ENCODE peak calls at places on chromosome 19, in four cellular contexts. One of them, this sample, is unnamed.

GRCh38 chr19:34577531-34578101 is 96.1 kb downstream of the WTIP start:
- DNase-seq in cardiac muscle cell: no peak
- DNase-seq in fibroblast of pulmonary artery: no peak
- DNase-seq in astrocyte of the spinal cord: no peak
- DNase-seq in this sample: no peak

GRCh38 chr19:3196064-3196932 is 10.6 kb downstream of the NCLN start:
- DNase-seq in astrocyte of the spinal cord: no peak
- DNase-seq in fibroblast of pulmonary artery: no peak
- DNase-seq in cardiac muscle cell: no peak
- DNase-seq in this sample: no peak

GRCh38 chr19:40609561-40610395 is 8.6 kb downstream of the LTBP4 start:
- DNase-seq in cardiac muscle cell: peak
- DNase-seq in astrocyte of the spinal cord: peak
- DNase-seq in fibroblast of pulmonary artery: no peak
- DNase-seq in this sample: peak

GRCh38 chr19:48436586-48436985 is 9.2 kb upstream of the GRWD1 start:
- DNase-seq in cardiac muscle cell: no peak
- DNase-seq in astrocyte of the spinal cord: no peak
- DNase-seq in fibroblast of pulmonary artery: no peak
- DNase-seq in this sample: no peak

GRCh38 chr19:3692141-3693029 is 7.9 kb downstream of the PIP5K1C start:
- DNase-seq in fibroblast of pulmonary artery: no peak
- DNase-seq in cardiac muscle cell: no peak
- DNase-seq in astrocyte of the spinal cord: no peak
- DNase-seq in this sample: no peak

GRCh38 chr19:5775668-5776309 is 8.8 kb downstream of the PRR22 start:
- DNase-seq in cardiac muscle cell: no peak
- DNase-seq in astrocyte of the spinal cord: no peak
- DNase-seq in fibroblast of pulmonary artery: peak
- DNase-seq in this sample: peak

GRCh38 chr19:19711306-19711933 is 21.5 kb downstream of the ZNF14 start:
- DNase-seq in astrocyte of the spinal cord: no peak
- DNase-seq in fibroblast of pulmonary artery: no peak
- DNase-seq in cardiac muscle cell: no peak
- DNase-seq in this sample: no peak

GRCh38 chr19:920051-920857 is 3.1 kb downstream of the KISS1R start:
- DNase-seq in cardiac muscle cell: peak
- DNase-seq in astrocyte of the spinal cord: no peak
- DNase-seq in fibroblast of pulmonary artery: peak
- DNase-seq in this sample: no peak

DNA sequence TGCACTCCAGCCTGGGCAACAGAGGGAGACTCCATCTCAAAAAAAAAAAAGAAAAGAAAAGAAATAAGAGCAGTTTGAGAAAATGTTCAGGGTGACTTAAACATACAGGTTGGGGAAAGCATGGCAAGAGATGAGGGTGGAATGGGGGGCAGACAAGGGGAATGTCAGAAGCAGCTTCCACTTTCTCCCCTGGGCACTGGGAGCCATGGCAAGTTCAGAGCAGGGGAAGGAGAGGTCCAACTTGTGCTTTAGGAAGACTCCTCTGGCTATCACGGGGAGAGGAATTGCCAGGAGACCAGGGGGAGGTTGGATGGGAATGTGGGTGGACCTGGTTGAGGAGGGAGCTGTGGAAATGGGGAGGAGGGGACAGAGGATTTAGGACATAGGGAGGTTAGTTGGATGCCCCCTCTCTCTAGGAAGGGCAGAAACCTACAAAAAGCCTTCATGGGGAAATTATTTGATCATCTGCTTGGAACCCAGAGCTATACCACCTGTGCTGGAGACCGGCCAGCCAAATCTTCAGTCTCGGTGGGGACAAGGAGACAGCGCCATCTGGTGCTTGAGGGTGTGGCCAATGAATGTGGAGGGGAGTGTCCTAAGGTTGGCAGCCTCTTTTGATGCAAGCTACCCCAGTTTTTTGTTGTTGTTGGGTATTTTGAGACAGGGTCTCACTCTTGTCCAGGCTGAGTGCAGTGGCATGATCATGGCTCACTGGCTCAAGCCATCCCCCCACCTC is 7.3 kb upstream of the STRN4 start:
- DNase-seq in fibroblast of pulmonary artery: no peak
- DNase-seq in astrocyte of the spinal cord: no peak
- DNase-seq in cardiac muscle cell: peak
- DNase-seq in this sample: peak
- TF ChIP-seq CTCF in fibroblast of pulmonary artery: peak
- TF ChIP-seq CTCF in astrocyte of the spinal cord: peak
- TF ChIP-seq CTCF in cardiac muscle cell: peak
- TF ChIP-seq CTCF in this sample: peak

DNA sequence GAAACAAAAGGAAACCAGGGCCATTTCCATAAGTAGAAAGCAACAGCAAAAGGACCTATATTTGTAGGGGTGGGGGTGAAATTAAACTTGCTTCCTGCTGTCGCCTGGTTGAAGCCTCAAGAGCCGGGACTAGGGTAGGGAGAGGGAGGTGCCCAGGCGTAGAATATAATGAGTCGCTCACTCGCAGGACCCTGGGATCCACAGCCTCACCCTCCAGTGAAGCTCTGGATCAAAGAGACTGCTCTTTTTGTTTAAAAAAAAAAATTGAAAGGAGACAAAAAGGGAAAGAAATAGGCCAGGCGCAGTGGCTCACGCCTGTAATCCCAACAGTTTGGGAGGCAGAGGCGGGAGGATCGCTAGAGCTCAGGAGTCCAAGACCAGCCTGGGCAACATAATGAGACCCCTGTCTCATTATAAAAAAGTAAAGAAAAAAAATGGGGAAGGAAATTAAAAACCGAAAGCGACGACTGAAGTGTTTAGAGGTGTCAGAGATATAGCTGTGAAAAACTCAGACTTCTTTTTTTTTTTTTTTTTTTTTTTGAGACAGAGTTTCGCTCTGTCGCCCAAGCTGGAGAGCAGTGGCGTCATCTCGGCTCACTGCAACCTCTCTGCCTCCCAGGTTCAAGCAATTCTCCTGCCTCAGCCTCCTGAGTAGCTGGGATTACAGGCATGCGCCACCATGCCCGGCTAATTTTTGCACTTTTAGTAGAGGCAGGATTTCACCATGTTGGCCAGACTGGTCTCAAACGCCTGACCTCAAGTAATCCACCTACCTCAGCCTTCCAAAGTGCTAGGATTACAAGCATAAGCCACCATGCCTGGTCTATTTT is 10.9 kb upstream of the ADGRE5 start:
- DNase-seq in astrocyte of the spinal cord: no peak
- DNase-seq in fibroblast of pulmonary artery: no peak
- DNase-seq in cardiac muscle cell: no peak
- DNase-seq in this sample: no peak
- H3K4me3 ChIP-seq in astrocyte of the spinal cord: no peak
- H3K4me3 ChIP-seq in fibroblast of pulmonary artery: no peak
- H3K4me3 ChIP-seq in cardiac muscle cell: no peak
- H3K4me3 ChIP-seq in this sample: no peak

DNA sequence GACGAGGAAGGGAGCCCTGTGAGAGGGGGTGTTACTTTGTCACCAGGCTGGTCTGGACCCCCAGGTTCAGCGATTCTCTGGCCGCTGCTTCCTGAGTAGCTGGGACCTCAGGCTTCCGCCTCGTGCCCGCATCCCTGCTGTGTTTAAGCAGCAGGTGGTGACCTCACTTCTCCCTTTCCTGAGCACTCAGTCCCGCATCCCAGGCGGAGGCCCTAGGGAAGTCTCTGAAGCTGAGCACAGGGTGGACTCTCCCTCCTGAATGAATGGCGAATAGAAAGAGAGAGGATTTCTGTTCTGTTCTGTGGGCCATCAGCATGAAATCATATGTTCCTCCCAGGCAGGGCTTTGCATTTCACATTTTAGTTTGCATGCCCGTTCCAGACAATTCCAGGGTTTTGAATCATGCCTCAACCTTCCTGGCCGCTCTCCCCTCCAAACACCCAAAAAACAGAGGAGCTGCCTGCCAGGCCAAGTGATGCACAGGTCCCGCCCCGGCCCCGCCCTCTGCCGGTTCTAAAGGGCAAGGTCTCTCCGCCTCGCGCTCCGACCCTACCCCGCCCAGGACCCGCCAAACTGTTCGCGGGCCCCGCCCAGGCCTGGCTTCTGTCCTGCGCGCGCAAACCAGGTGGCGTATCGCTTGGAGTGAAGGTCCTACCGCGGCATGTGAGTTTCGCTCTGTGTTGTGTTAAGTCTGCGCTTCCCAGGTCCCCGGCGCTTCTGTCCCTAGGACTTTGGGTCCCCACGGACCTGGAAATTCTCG is 35.1 kb upstream of the ZNF808 start:
- DNase-seq in cardiac muscle cell: peak
- DNase-seq in fibroblast of pulmonary artery: no peak
- DNase-seq in astrocyte of the spinal cord: no peak
- DNase-seq in this sample: no peak
- TF ChIP-seq CTCF in cardiac muscle cell: no peak
- TF ChIP-seq CTCF in fibroblast of pulmonary artery: no peak
- TF ChIP-seq CTCF in astrocyte of the spinal cord: no peak
- TF ChIP-seq CTCF in this sample: no peak

GRCh38 chr19:10294368-10294697 is 4.6 kb downstream of the ICAM5 start:
- DNase-seq in fibroblast of pulmonary artery: no peak
- DNase-seq in astrocyte of the spinal cord: no peak
- DNase-seq in cardiac muscle cell: no peak
- DNase-seq in this sample: no peak

GRCh38 chr19:10293637-10294367 is 4.0 kb downstream of the ICAM5 start:
- DNase-seq in fibroblast of pulmonary artery: no peak
- DNase-seq in cardiac muscle cell: no peak
- DNase-seq in astrocyte of the spinal cord: no peak
- DNase-seq in this sample: no peak

GRCh38 chr19:10292206-10292788 is 2.5 kb downstream of the ICAM5 start:
- DNase-seq in cardiac muscle cell: peak
- DNase-seq in astrocyte of the spinal cord: peak
- DNase-seq in fibroblast of pulmonary artery: peak
- DNase-seq in this sample: peak

GRCh38 chr19:10291554-10292205 is 1.9 kb downstream of the ICAM5 start:
- DNase-seq in fibroblast of pulmonary artery: no peak
- DNase-seq in astrocyte of the spinal cord: no peak
- DNase-seq in cardiac muscle cell: no peak
- DNase-seq in this sample: no peak

GRCh38 chr19:10292789-10293636 is 3.3 kb downstream of the ICAM5 start:
- DNase-seq in astrocyte of the spinal cord: no peak
- DNase-seq in cardiac muscle cell: no peak
- DNase-seq in fibroblast of pulmonary artery: no peak
- DNase-seq in this sample: no peak
- H3K4me3 ChIP-seq in astrocyte of the spinal cord: no peak
- H3K4me3 ChIP-seq in cardiac muscle cell: peak
- H3K4me3 ChIP-seq in fibroblast of pulmonary artery: peak
- H3K4me3 ChIP-seq in this sample: peak

DNA sequence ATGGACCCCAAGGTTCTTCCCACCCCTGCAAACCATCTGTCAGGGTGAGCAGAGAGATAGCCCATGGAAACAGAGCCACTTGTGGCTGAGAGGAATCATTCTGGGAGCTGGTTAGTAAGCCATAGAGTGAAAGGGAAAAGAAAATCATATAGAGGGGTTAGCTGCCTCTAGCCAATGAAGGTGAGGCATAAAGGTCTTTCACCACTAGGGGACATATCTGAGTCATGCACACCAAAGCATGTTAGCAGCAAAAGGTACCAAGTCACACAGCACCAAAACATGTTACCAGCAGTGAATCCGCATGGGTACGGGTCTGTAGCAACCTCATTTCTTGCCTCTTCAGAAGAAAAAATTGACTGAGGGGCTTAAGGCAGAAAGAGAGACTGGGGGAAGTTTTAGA is 76.7 kb upstream of the ZNF43 start:
- DNase-seq in fibroblast of pulmonary artery: no peak
- DNase-seq in astrocyte of the spinal cord: no peak
- DNase-seq in cardiac muscle cell: no peak
- DNase-seq in this sample: no peak
- TF ChIP-seq CTCF in fibroblast of pulmonary artery: no peak
- TF ChIP-seq CTCF in astrocyte of the spinal cord: no peak
- TF ChIP-seq CTCF in cardiac muscle cell: no peak
- TF ChIP-seq CTCF in this sample: no peak

DNA sequence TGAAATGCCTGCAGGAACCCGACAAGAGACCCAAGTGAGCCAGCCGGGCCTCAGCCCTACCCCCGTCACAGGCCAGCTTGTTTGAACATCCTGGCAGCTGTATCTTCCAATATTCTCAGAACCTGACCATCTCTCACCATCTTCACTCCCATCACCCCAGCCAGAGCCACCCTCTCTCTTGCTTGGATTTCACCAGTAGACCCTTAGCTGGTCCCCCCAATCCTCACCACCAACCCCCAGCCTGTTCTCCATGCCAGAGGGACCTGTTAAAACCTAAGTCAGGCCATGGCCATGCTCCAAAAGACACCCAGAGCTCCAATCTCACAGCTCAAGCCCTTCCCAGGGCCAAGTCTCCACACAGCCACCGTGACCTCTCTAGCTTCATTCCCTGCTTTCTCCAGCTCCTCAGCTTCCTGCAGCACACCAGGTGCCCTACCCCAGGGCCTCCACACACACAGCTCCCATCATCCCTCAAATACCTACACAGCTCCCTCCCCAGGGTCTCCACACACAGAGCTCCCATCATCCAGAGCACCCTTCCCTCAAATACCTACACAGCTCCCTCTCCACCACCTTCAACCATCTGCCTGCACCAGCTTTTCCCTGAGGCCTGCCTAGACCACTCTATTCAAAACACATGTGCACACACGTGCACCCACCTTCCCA is 13.7 kb downstream of the EPS8L1 start:
- DNase-seq in cardiac muscle cell: no peak
- DNase-seq in astrocyte of the spinal cord: no peak
- DNase-seq in fibroblast of pulmonary artery: no peak
- DNase-seq in this sample: no peak
- H3K4me3 ChIP-seq in cardiac muscle cell: no peak
- H3K4me3 ChIP-seq in astrocyte of the spinal cord: no peak
- H3K4me3 ChIP-seq in fibroblast of pulmonary artery: no peak
- H3K4me3 ChIP-seq in this sample: no peak

GRCh38 chr19:41937976-41938375 is 9.7 kb upstream of the ERFL start:
- DNase-seq in fibroblast of pulmonary artery: no peak
- DNase-seq in astrocyte of the spinal cord: no peak
- DNase-seq in cardiac muscle cell: no peak
- DNase-seq in this sample: no peak
- TF ChIP-seq CTCF in fibroblast of pulmonary artery: no peak
- TF ChIP-seq CTCF in astrocyte of the spinal cord: no peak
- TF ChIP-seq CTCF in cardiac muscle cell: no peak
- TF ChIP-seq CTCF in this sample: no peak

This sample was measured in choroid plexus epithelial cell.